ENCODE peak calls at places on chromosome 5, in ten cellular contexts. F, L, U, Y, O, T, W, S, A and H are unnamed samples. For H3K27me3, the result is how much of the 10 kb centered on the place peaks cover.

GRCh38 chr5:59565551-59565950 is 328.0 kb downstream of the PDE4D start:
- DNase-seq in F (no peak), W (no peak), U (no peak), L (peak), A (no peak), T (no peak), S (no peak), Y (no peak), O (no peak), H (no peak)

GRCh38 chr5:89417515-89417914 is 534.5 kb upstream of the MEF2C start:
- DNase-seq in S (no peak), A (no peak), F (no peak), W (no peak), Y (no peak), L (no peak), O (no peak), U (no peak), T (no peak), H (no peak)

GRCh38 chr5:169749295-169749694 is 112.2 kb downstream of the DOCK2 start:
- DNase-seq in L (no peak), U (no peak), W (no peak), S (no peak), O (no peak), T (no peak), Y (no peak), A (no peak), F (no peak), H (no peak)

GRCh38 chr5:79109527-79110492 is 1.8 kb upstream of the BHMT start:
- DNase-seq in Y (peak), T (peak), W (no peak), L (peak), O (no peak), U (no peak), F (no peak), S (no peak), A (no peak), H (no peak)

GRCh38 chr5:10642367-10642766 is 78.5 kb downstream of the ANKRD33B start:
- DNase-seq in Y (no peak), A (no peak), T (no peak), O (no peak), W (no peak), L (no peak), U (no peak), S (no peak), F (no peak), H (no peak)

GRCh38 chr5:98872679-98873078 is 56.1 kb downstream of the CHD1 start:
- DNase-seq in Y (no peak), O (no peak), F (no peak), T (no peak), L (no peak), U (peak), W (peak), S (no peak), A (no peak), H (no peak)

GRCh38 chr5:79834420-79835219 is 145.0 kb downstream of the CMYA5 start:
- DNase-seq in O (peak), Y (peak), S (peak), T (no peak), W (no peak), A (no peak), U (no peak), L (peak), F (no peak), H (no peak)

GRCh38 chr5:179866241-179867078 is 7.8 kb upstream of the MRNIP start:
- DNase-seq in T (no peak), O (no peak), S (no peak), F (peak), A (no peak), U (no peak), Y (no peak), L (no peak), W (no peak), H (no peak)

GRCh38 chr5:78618303-78618702 is 30.3 kb downstream of the LHFPL2 start:
- DNase-seq in S (no peak), Y (no peak), L (no peak), A (no peak), U (no peak), T (no peak), W (no peak), O (no peak), F (no peak), H (no peak)

GRCh38 chr5:106476630-106477029 is 1194.1 kb downstream of the EFNA5 start:
- DNase-seq in S (no peak), T (no peak), A (no peak), W (no peak), L (no peak), U (no peak), O (no peak), F (no peak), Y (no peak), H (no peak)

GRCh38 chr5:149452665-149453617 is 73.8 kb upstream of the IL17B start:
- DNase-seq in U (peak), S (peak), A (no peak), Y (no peak), O (peak), L (peak), T (no peak), W (peak), F (peak), H (no peak)

GRCh38 chr5:180816608-180817534 is 14.3 kb upstream of the MGAT1 start:
- DNase-seq in L (no peak), A (no peak), W (peak), O (peak), S (peak), Y (no peak), F (no peak), T (no peak), U (peak), H (no peak)

GRCh38 chr5:73654861-73655318 is 28.9 kb downstream of the ARHGEF28 start:
- DNase-seq in Y (no peak), O (no peak), S (no peak), F (no peak), A (no peak), W (no peak), L (no peak), U (no peak), T (no peak), H (no peak)

GRCh38 chr5:90381213-90381929 is 28.2 kb downstream of the CETN3 start:
- DNase-seq in Y (no peak), O (no peak), F (no peak), W (no peak), U (no peak), A (no peak), S (no peak), T (no peak), L (no peak), H (no peak)

GRCh38 chr5:75037106-75037505 is 15.3 kb downstream of the GCNT4 start:
- DNase-seq in F (no peak), U (peak), S (no peak), T (no peak), O (no peak), A (no peak), W (peak), Y (peak), L (no peak), H (no peak)

GRCh38 chr5:91727452-91727851 is 344.3 kb upstream of the ARRDC3 start:
- DNase-seq in W (no peak), F (no peak), O (no peak), T (no peak), S (no peak), U (no peak), Y (no peak), A (no peak), L (no peak), H (no peak)

GRCh38 chr5:110625376-110625999 is 101.0 kb downstream of the TMEM232 start:
- DNase-seq in L (no peak), F (no peak), W (peak), O (no peak), U (peak), Y (no peak), S (no peak), T (no peak), A (no peak), H (no peak)

GRCh38 chr5:163580516-163580915 is 75.1 kb downstream of the MAT2B start:
- DNase-seq in O (no peak), U (no peak), Y (no peak), T (no peak), A (no peak), W (no peak), F (no peak), L (no peak), S (no peak), H (no peak)

GRCh38 chr5:78362220-78362619 is 1.8 kb downstream of the SCAMP1 start:
- DNase-seq in O (no peak), F (no peak), A (no peak), L (no peak), S (no peak), T (no peak), W (no peak), Y (no peak), U (no peak), H (no peak)

GRCh38 chr5:141877478-141878185 is 578 bp downstream of the PCDH1 start:
- DNase-seq in A (no peak), U (peak), F (no peak), O (peak), L (no peak), Y (peak), T (no peak), W (no peak), S (no peak), H (no peak)

DNA sequence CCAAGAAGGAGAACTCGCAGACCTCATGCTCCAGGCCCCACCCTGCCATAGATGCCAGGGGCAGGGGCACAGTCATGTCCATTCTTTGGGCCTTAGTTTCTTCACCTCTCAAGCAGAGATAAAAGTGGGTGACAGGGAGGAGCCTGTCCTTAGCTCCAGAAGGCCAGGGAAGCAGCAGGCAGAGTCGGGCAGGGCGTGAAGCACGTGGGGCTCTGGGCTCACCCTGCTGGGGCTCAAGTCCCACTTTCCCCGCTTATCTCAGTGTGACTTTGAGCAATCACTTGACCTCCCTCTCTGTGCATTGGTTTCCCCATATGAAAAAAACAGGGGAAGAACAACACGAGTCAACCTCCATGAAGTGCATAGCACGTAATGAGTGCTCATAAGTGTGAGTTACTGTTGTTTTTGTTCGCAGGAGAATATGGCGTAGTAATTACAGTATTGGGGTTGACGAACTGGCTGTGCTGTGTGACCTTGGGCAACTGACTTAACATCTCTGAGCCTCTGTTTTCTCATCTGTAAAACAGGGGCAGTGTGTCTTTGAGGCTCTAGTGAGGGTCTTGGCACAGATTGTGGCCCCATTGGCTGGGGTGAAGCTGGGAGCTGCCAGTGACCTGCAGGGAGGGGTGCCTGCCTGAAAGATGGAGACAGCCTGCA is 39.9 kb upstream of the HAND1 start:
- DNase-seq in A (no peak), T (no peak), U (no peak), F (no peak), O (no peak), Y (no peak), W (no peak), S (no peak), L (no peak), H (no peak)
- H3K27me3 ChIP-seq in A (under half), T (under half), U (under half), F (under half), O (under half), Y (under half), W (under half), S (under half), L (under half), H (under half)

GRCh38 chr5:178207183-178207916 is 3.0 kb downstream of the HNRNPAB start:
- DNase-seq in F (peak), A (no peak), L (no peak), W (peak), U (no peak), O (no peak), Y (peak), S (no peak), T (no peak), H (no peak)
- H3K4me3 ChIP-seq in F (peak), A (peak), L (peak), W (no peak), U (peak), O (no peak), Y (no peak), S (no peak), T (peak), H (no peak)

GRCh38 chr5:71699751-71700150 is 19.3 kb upstream of the CARTPT start:
- DNase-seq in F (no peak), U (no peak), W (no peak), O (no peak), Y (no peak), L (no peak), T (no peak), S (no peak), A (no peak), H (no peak)
- H3K27me3 ChIP-seq in F (under half), U (under half), W (under half), O (under half), Y (under half), L (under half), T (under half), S (under half), A (under half), H (under half)

DNA sequence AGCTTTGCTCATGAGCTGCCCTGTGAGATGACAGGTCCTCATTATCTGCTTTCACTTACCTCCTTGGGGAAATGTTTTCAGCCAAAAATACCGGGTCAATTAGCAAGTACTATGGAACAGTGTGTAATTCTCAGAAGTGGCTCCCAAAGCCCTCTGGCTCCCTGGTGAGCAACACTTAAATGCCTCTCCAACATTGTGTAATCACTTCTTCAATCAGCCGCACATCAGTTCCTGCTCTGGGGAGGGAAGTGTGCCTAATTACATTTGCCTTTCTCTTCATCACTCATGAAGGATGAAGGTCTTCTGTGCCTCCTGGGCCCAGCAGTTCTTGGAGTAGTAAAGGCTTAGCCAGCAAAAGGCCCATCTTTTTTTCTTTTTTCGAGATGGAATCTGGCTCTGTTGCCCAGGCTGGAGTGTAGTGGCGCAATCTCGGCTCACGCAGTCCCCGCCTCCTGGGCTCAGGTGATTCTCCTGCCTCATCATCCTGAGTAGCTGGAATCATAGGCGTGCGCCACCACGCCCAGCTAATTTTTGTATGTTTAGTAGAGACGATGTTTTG is 23.1 kb downstream of the NIM1K start:
- DNase-seq in Y (no peak), L (no peak), T (no peak), O (no peak), A (no peak), F (no peak), W (peak), S (no peak), U (peak), H (no peak)
- H3K4me3 ChIP-seq in Y (no peak), L (no peak), T (no peak), O (no peak), A (no peak), F (no peak), W (no peak), S (no peak), U (no peak), H (no peak)

DNA sequence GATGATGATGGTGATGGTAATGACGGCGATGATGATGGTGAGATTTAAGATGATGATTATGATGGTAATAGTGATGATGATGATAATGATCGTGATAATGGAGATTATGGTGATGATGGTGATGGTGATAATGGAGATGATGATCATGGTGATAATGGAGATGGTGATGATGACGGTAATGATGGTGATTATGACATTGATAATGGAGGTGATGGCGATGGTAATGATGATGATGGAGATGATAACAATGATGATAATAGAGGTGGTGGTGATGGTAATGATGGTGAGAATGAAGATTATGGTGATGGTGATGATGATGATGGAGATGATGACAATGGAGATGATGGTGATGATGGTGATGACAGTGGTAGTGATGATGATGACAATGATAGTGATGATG is 69.7 kb downstream of the MED10 start:
- DNase-seq in T (no peak), S (no peak), W (no peak), Y (no peak), L (no peak), F (no peak), U (no peak), O (no peak), A (no peak), H (no peak)
- H3K27me3 ChIP-seq in T (under half), S (under half), W (under half), Y (under half), L (under half), F (under half), U (under half), O (under half), A (under half), H (under half)

GRCh38 chr5:177390363-177391300 is 6.4 kb downstream of the SLC34A1 start:
- DNase-seq in L (peak), F (peak), U (peak), T (no peak), O (peak), W (peak), Y (peak), S (peak), A (peak), H (peak)
- H3K4me3 ChIP-seq in L (no peak), F (no peak), U (no peak), T (no peak), O (no peak), W (no peak), Y (no peak), S (no peak), A (no peak), H (no peak)

GRCh38 chr5:51385214-51385613 is 2.0 kb downstream of the ISL1 start:
- DNase-seq in U (no peak), Y (no peak), T (no peak), S (no peak), W (no peak), A (no peak), O (no peak), F (no peak), L (no peak), H (no peak)
- H3K27me3 ChIP-seq in U (half or more), Y (under half), T (half or more), S (under half), W (under half), A (half or more), O (half or more), F (half or more), L (under half), H (half or more)

DNA sequence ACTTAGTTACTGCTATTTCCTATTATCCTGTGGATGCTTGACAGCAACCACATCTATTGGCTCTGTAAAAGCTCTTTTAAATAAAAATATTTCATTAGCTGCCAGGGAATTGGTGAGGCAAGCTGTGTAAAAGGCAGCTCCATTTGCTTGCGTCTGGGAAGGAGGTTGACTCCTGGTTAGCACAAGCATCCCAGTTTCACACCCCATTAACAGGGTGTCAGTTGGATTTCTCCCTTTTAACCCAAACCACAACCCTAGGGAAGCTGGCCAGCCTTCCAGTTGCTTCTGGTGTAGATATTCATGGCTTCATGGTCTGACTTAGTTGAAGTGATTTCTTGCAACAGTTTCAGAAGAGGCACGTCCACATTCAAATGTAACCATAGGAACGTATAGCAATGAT is 151.0 kb downstream of the GPBP1 start:
- DNase-seq in A (no peak), Y (no peak), W (peak), F (no peak), S (no peak), L (no peak), O (no peak), U (no peak), T (no peak), H (no peak)
- H3K4me3 ChIP-seq in A (no peak), Y (no peak), W (no peak), F (no peak), S (no peak), L (no peak), O (no peak), U (no peak), T (no peak), H (no peak)